ENCODE peak calls at places on chromosomes 11 and 22, in seven cellular contexts. M is AG04450, K is WTC11, S is progenitor cell of endocrine pancreas, B is endodermal cell, Y is kidney epithelial cell, A is colonic mucosa. E is an unnamed sample.
A peak's percentile ranks its signal among the peaks of the same experiment; 100 is the strongest.

GRCh38 chr11:64803163-64803845 is at the start of gene MAP4K2:
- DNase-seq in M (peak; percentile 33), K (peak; percentile 90), S (peak; percentile 77), B (peak; percentile 94), Y (peak; percentile 31), A (peak; percentile 88), E (peak; percentile 88)

GRCh38 chr22:45548991-45549736 is 46.5 kb downstream of the FBLN1 start:
- DNase-seq in M (peak; percentile 91), K (no peak), S (no peak), B (peak; percentile 85), Y (no peak), A (peak; percentile 45), E (no peak)

GRCh38 chr11:78961186-78961782 is 386.6 kb upstream of the NARS2 start:
- DNase-seq in M (no peak), K (peak; percentile 61), S (no peak), B (peak; percentile 82), Y (no peak), A (peak; percentile 39), E (no peak)

GRCh38 chr11:45361551-45361950 is 75.4 kb upstream of the SYT13 start:
- DNase-seq in M (no peak), K (no peak), S (no peak), B (peak; percentile 20), Y (no peak), A (no peak), E (no peak)

GRCh38 chr11:10728779-10729472 is 22.1 kb upstream of the CTR9 start:
- DNase-seq in M (no peak), K (peak; percentile 67), S (no peak), B (peak; percentile 88), Y (no peak), A (no peak), E (no peak)

GRCh38 chr22:46963672-46964545 is 201.5 kb downstream of the TBC1D22A start:
- DNase-seq in M (no peak), K (no peak), S (no peak), B (no peak), Y (no peak), A (no peak), E (no peak)

GRCh38 chr11:60857378-60858232 is 1.9 kb upstream of the PTGDR2 start:
- DNase-seq in M (no peak), K (no peak), S (no peak), B (no peak), Y (no peak), A (no peak), E (no peak)

GRCh38 chr11:34495724-34496377 is 17.7 kb downstream of the ELF5 start:
- DNase-seq in M (no peak), K (no peak), S (no peak), B (no peak), Y (peak; percentile 19), A (no peak), E (no peak)

GRCh38 chr11:3197044-3197715 is 21.4 kb downstream of the MRGPRG start:
- DNase-seq in M (no peak), K (no peak), S (no peak), B (no peak), Y (no peak), A (no peak), E (no peak)

GRCh38 chr11:66547662-66548009 is 933 bp downstream of the ACTN3 start:
- DNase-seq in M (no peak), K (peak; percentile 41), S (no peak), B (peak; percentile 63), Y (no peak), A (no peak), E (no peak)

DNA sequence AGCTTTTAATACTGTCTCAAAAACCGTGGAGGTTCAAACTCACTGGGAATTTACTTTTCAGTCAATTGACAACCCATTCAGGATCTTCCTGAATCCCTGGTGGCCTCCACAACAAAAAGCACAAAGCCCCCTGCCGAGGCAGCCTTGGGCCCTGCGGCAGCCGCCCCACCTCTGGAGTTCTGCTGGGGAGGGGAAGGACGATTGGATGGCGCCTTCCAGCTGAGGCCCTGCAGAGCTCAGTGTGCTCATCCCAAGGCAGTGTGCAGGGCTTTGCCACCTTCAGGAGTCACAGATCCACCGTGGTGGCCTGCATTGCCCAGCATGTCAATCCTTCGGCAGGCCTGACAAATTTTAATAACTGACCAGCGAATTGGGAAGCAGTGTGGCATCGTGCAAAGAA is 7.4 kb downstream of the ZFTA start:
- DNase-seq in M (no peak), K (peak; percentile 69), S (no peak), B (peak; percentile 92), Y (no peak), A (no peak), E (no peak)
- TF ChIP-seq CTCF in M (no peak), K (no peak), S (no peak), B (no peak), Y (no peak), A (no peak), E (no peak)

GRCh38 chr11:93515438-93515837 is 27.8 kb downstream of the SMCO4 start:
- DNase-seq in M (no peak), K (no peak), S (no peak), B (no peak), Y (no peak), A (no peak), E (no peak)
- TF ChIP-seq CTCF in M (no peak), K (no peak), S (no peak), B (no peak), Y (no peak), A (no peak), E (no peak)

DNA sequence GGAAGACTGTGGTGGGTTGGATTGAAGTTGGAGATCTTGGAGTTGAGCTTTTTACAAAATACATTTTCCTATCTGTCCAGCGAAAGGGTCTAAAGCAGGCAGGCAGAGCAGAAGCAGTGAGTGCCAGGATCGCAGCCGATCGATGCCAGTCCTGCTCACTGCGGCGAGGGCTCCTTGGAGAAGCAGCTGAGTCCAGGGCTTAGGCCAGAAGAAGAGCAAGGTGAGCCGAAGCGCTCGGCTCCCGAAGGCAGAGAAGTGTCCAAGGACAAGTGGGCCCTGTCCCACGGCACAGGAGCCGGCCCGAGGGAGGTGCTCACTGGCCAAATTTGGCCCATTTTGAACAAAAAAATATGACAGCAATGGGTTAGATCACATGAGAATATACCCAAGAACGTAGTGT is 637.8 kb downstream of the BRD1 start:
- DNase-seq in M (no peak), K (no peak), S (no peak), B (no peak), Y (no peak), A (no peak), E (no peak)
- TF ChIP-seq CTCF in M (no peak), K (no peak), S (no peak), B (no peak), Y (no peak), A (no peak), E (no peak)

DNA sequence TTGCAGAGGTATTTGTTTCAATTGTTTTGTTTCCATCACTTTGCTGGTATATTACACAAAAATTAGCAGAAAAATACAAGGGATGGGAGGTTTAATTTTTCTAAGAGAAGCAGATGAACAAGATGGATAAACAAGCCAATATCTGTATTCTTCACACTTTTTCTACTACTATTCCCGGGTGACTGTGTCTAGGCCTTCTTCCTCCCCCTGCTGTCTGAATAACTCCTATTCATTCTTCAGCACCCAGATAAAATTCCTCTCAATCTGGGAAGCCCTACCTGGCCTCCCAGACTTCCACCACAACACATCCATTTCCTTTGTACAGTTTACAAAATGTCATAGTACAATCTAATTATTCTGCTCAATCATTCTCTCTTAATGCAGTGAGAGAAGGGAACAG is 666.6 kb upstream of the TENM4 start:
- DNase-seq in M (no peak), K (no peak), S (no peak), B (no peak), Y (no peak), A (no peak), E (no peak)
- TF ChIP-seq CTCF in M (no peak), K (no peak), S (peak; percentile 27), B (peak; percentile 60), Y (peak; percentile 3), A (no peak), E (no peak)

DNA sequence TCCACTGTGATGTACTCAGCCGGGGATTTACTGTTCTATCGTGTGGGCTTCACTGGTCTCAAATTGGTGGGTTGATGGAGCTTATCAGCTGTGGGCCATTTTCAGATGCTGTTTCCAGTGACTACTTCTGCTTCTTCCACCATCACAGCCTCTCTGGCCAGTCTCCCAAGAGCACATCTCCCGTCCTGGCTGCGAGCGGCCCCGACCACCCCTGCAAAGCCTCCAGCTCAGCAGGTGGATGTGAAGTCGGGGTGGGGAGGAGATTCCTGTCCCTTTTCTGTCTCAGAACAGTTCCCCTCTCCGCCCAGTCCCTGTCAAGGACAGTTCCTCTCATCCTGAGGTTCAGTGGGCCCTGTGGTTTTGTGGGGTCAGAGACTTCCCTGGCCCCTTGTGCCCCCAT is 20.2 kb downstream of the IFITM10 start:
- DNase-seq in M (no peak), K (no peak), S (no peak), B (peak; percentile 32), Y (no peak), A (no peak), E (no peak)
- TF ChIP-seq CTCF in M (no peak), K (no peak), S (no peak), B (no peak), Y (no peak), A (no peak), E (no peak)

DNA sequence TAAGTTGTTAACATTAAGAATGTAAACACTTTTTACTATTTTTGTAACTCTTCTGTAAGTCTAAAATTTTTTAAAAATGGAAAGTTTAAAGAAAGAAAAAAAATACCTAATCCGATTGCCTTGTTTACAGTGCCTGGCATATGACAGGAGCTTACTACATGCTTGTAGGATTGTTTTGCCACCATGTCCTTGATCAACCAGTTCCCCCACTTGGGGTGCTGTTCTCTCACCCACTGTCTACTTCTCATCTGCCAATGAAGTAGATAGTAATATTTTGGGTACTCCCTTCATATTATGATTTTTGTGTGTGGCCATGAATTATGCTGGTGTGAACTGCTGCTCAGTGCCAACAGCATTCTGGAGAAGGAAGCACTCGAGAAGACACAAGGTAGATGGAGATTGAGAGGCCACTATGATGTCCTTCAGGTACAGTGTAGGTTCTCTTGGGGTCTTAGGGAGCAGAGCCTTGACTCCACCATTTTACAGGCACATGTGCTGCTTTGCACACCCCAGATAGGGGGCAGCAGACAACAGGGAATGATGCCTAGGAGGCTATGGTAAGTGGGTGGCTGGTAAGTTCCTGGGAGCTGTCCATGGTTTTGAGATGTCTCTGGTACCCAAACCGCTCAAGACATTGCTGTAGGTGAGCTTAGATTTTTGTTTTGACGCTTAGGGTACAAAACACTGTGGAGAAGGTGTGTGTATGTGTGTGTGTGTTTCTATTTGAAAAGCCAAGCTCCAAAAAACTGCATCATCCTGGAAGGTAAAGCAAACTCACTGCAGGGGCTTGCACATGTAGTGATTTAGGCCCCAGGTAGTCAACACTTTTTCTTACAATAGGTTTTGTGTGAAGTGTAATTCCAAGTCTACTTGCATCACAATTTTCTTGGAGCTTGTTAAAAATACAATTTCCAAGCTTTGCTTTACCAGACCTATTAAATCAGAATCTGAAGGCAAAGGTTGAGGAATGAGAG is 494.5 kb upstream of the LARGE1 start:
- DNase-seq in M (no peak), K (peak; percentile 80), S (peak; percentile 73), B (peak; percentile 93), Y (peak; percentile 31), A (peak; percentile 62), E (peak; percentile 54)
- TF ChIP-seq CTCF in M (no peak), K (peak; percentile 83), S (peak; percentile 96), B (peak; percentile 95), Y (peak; percentile 85), A (peak; percentile 35), E (peak; percentile 26)